ENCODE peak calls at places on chromosomes 3 and 15, in four cellular contexts. X is IMR-90, O is H9, E is mesendoderm. I is an unnamed sample.

GRCh38 chr15:85773916-85774315 is 20.8 kb downstream of the KLHL25 start:
- DNase-seq in X (no peak), O (no peak), E (no peak), I (no peak)

GRCh38 chr15:98321916-98322315 is 326.4 kb upstream of the IGF1R start:
- DNase-seq in X (no peak), O (no peak), E (peak), I (no peak)

GRCh38 chr3:183548262-183548769 is 7.2 kb downstream of the KLHL6 start:
- DNase-seq in X (peak), O (peak), E (peak), I (peak)

GRCh38 chr3:169308654-169309325 is 354.7 kb downstream of the MECOM start:
- DNase-seq in X (peak), O (no peak), E (no peak), I (no peak)

GRCh38 chr3:151592287-151592686 is 131.4 kb upstream of the IGSF10 start:
- DNase-seq in X (no peak), O (no peak), E (peak), I (no peak)

GRCh38 chr15:62846131-62846804 is 196.3 kb upstream of the TPM1 start:
- DNase-seq in X (no peak), O (no peak), E (no peak), I (no peak)

GRCh38 chr3:58801541-58801940 is 135.0 kb upstream of the FAM3D start:
- DNase-seq in X (no peak), O (no peak), E (no peak), I (no peak)

GRCh38 chr3:56357266-56357665 is 111.0 kb downstream of the ERC2 start:
- DNase-seq in X (no peak), O (peak), E (peak), I (no peak)

GRCh38 chr3:192079098-192079497 is 618.1 kb downstream of the PYDC2 start:
- DNase-seq in X (no peak), O (no peak), E (peak), I (peak)

GRCh38 chr15:62455441-62455921 is 290.4 kb upstream of the C2CD4B start:
- DNase-seq in X (peak), O (no peak), E (no peak), I (no peak)

GRCh38 chr3:51709004-51709420 is 2.1 kb downstream of the GRM2 start:
- DNase-seq in X (no peak), O (peak), E (no peak), I (no peak)

GRCh38 chr3:128781164-128781563 is 55.2 kb downstream of the RAB7A start:
- DNase-seq in X (no peak), O (no peak), E (no peak), I (no peak)

GRCh38 chr3:128780438-128780837 is 54.5 kb downstream of the RAB7A start:
- DNase-seq in X (no peak), O (no peak), E (no peak), I (no peak)

GRCh38 chr3:128784228-128784627 is 58.2 kb downstream of the RAB7A start:
- DNase-seq in X (no peak), O (peak), E (peak), I (peak)

GRCh38 chr3:128783774-128784173 is 57.8 kb downstream of the RAB7A start:
- DNase-seq in X (no peak), O (no peak), E (no peak), I (no peak)

DNA sequence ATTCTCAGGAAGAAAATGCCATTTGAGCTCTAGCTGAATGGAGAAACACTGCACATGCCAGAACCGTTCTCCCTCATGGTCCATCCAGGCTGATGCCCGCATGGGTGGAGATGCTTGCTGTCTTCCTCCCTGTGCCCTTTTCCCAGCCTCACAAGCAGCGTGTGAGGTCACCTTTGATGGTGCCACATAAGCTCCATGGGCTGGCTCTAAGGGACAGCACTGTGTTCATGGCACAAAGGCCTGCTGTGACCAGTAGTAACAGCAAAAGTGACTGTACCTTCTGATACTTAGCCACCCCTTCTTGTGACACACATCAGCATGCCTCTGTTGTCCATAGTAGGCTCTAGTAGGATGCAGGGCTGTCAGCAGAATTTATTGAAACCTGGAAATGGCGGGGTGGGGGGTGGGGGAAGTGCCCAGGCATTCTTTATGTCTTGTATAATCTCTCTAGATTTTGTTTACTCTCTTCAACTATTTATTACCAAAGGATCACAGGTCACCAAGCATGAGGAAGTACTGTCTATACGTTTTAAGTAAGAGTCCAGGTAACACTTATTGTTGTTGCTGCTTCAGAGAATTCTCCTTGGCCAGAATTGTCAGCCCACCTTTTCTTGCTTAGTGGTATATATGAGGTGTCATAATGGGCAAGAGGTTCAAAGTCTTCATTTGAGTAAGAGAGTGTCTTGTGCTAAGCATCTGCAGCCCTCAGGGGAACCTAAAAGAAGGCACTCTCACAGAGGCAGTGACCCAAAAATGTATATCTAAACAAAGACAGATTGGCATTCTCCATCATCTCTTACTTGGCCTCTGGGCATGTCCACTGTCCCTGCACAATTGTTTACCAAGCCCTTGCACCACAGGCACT is 56.5 kb downstream of the RAB7A start:
- DNase-seq in X (no peak), O (no peak), E (no peak), I (no peak)
- H3K4ac ChIP-seq in X (no peak), O (no peak), E (no peak), I (no peak)

GRCh38 chr3:50373865-50374188 is 14.5 kb upstream of the TMEM115 start:
- DNase-seq in X (no peak), O (no peak), E (peak), I (no peak)

GRCh38 chr3:50373146-50373864 is 14.0 kb upstream of the TMEM115 start:
- DNase-seq in X (no peak), O (peak), E (no peak), I (no peak)

GRCh38 chr3:50371133-50371670 is 11.9 kb upstream of the TMEM115 start:
- DNase-seq in X (peak), O (no peak), E (no peak), I (no peak)

GRCh38 chr3:50370594-50370993 is 11.3 kb upstream of the TMEM115 start:
- DNase-seq in X (peak), O (no peak), E (peak), I (no peak)

GRCh38 chr3:50372349-50372748 is 13.0 kb upstream of the TMEM115 start:
- DNase-seq in X (no peak), O (no peak), E (no peak), I (no peak)
- H2BK15ac ChIP-seq in X (no peak), O (no peak), E (no peak), I (peak)

GRCh38 chr15:89195836-89196235 is 25.5 kb downstream of the RLBP1 start:
- DNase-seq in X (peak), O (no peak), E (no peak), I (no peak)

GRCh38 chr15:89196241-89196640 is 25.1 kb downstream of the RLBP1 start:
- DNase-seq in X (no peak), O (no peak), E (no peak), I (no peak)

GRCh38 chr15:89194608-89195007 is 26.8 kb downstream of the RLBP1 start:
- DNase-seq in X (no peak), O (no peak), E (no peak), I (no peak)

GRCh38 chr15:89192136-89192535 is 29.2 kb downstream of the RLBP1 start:
- DNase-seq in X (peak), O (no peak), E (no peak), I (no peak)

DNA sequence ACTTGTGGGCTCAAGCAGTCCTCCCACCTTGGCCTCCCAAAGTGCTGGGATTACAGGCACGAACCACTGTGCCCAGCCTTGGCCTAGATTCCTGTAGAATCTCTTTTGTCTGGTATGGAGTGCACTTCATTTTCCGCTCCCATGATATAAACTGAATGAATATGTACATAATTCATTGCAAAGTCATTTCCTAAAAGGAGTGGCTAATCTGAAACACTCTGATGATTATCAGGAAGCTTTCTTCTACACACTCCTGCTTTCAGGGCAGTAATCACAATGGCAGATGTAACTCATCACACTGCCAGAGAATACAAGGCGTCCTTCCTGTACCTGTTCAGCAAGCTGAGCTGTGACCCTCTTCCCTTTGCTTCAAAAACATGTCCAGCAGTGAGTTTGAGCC is 28.6 kb downstream of the RLBP1 start:
- DNase-seq in X (peak), O (no peak), E (no peak), I (no peak)
- H3K9ac ChIP-seq in X (no peak), O (no peak), E (no peak), I (no peak)

GRCh38 chr15:42152921-42153680 is 3.3 kb downstream of the PLA2G4F start:
- DNase-seq in X (no peak), O (no peak), E (no peak), I (no peak)
- H3K4ac ChIP-seq in X (no peak), O (no peak), E (no peak), I (no peak)

DNA sequence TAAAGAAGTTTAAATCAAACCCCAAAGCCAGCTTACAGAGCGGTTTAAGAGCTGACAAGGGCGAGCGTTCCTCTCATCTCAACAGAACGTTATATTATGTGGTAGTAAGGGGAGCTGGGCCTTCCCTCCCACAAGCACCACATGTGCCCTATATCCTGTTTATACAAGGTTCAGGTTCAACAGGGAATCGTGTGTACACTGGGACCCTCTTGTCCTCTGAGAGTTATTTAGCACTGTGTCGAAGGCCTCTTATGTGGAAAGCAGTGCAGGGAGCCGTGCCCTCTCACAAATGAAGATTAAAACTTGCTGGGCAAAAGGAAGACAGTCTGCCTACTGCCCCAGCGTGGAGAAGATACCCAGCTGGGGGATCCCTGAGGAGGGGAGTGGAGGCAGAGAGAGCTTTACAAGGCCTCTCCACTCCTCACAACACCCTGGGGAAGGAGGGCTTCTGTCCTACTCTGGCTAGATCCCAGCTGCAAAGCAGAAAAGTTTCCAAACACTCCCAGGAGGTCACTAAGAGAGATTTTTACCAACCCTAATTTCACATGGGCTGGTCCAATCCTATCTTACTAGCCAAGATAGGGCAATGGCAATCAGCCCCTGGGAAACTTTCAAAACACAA is 2.9 kb downstream of the TLE3 start:
- DNase-seq in X (no peak), O (no peak), E (no peak), I (no peak)
- H2BK15ac ChIP-seq in X (peak), O (no peak), E (no peak), I (no peak)

DNA sequence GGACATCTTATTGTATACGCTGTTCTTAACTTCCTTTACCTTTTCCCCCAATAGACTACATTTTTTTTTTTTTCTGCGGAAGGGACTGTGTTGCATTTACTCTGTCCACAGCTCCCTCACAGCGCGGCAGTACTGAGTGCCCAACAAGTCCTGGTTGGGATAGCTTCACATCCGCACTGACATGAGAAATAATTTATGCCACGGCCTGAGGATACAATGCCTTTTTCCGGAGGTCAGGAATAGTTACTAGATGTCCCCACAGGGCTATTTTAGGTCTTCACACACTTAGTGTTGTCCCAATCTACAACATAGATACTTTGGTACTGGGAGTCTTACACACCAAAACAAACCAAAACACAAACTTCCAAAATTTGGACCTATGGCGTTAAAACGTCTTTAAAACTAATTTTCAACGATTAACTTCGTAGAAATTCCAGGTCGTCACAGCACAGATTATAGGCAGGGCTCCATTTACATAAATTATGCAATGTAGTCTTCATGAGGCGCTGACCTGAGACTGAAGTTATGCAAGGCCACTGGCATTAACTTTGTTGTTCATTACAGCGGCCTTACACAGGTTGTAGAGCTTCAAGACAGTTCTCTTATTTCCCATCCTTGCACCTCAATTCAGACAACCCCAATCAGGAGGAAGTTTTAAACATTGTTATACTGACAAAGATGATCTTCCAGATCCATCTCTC is 990 bp upstream of the PPIB start:
- DNase-seq in X (no peak), O (no peak), E (peak), I (no peak)
- H3K9ac ChIP-seq in X (peak), O (no peak), E (peak), I (no peak)

DNA sequence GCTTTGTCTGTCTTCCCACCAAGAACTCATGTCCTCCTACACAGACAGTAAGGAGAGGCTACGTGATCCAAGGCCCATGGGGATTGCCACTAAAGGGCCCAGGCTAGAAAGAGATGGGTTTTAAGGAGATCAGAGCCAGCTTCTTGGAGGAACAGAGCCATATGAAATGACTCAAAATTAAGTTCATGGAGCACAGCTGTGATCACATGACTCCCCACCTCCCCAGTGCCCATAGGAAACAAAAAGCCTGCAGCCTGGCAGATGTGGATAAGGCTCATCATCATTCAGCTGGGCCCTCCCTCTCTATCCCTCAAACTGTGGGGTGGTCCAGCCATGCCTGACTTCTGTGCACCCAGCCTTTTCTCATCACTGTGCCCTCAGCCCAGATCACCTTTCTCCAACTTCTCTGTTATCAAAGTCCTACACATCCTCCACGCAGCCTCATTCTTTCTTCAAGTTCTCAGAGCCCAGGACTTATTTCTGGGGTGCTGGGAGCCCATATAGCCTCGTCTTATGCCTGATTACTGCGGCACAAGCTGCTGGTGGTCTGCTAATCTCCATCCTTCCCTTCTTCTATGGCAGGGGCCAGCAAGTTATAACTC is 137.6 kb downstream of the SMAD6 start:
- DNase-seq in X (peak), O (no peak), E (no peak), I (no peak)
- H3K4ac ChIP-seq in X (peak), O (no peak), E (no peak), I (no peak)

GRCh38 chr15:40308844-40309189 is 1.1 kb upstream of the PLCB2 start:
- DNase-seq in X (no peak), O (no peak), E (peak), I (no peak)
- H2BK15ac ChIP-seq in X (no peak), O (no peak), E (no peak), I (no peak)

GRCh38 chr15:54815546-54815945 is 381.2 kb downstream of the RSL24D1 start:
- DNase-seq in X (no peak), O (no peak), E (no peak), I (no peak)

GRCh38 chr15:54808321-54808720 is 388.4 kb downstream of the RSL24D1 start:
- DNase-seq in X (no peak), O (no peak), E (no peak), I (no peak)

GRCh38 chr15:54812383-54812782 is 384.4 kb downstream of the RSL24D1 start:
- DNase-seq in X (no peak), O (no peak), E (no peak), I (no peak)

GRCh38 chr15:54810031-54810430 is 386.7 kb downstream of the RSL24D1 start:
- DNase-seq in X (no peak), O (no peak), E (no peak), I (no peak)

GRCh38 chr15:54810496-54810895 is 386.2 kb downstream of the RSL24D1 start:
- DNase-seq in X (no peak), O (no peak), E (no peak), I (no peak)
- H3K9ac ChIP-seq in X (no peak), O (no peak), E (no peak), I (no peak)

GRCh38 chr15:91022075-91022831 is at the start of gene VPS33B:
- DNase-seq in X (peak), O (peak), E (peak), I (peak)
- H3K4ac ChIP-seq in X (peak), O (no peak), E (peak), I (no peak)